ENCODE peak calls at places on chromosomes 2 and 18, in seven cellular contexts. S is K562, U is lower leg skin, T is heart left ventricle, B is IMR-90, K is tibial nerve, E is spleen. Q is an unnamed sample.

GRCh38 chr2:95271381-95271971 is 2.8 kb upstream of the PROM2 start:
- DNase-seq in S (no peak), U (peak; percentile 6), T (peak; percentile 4), B (no peak), K (no peak), E (peak; percentile 49), Q (peak; percentile 10)

GRCh38 chr18:13389491-13390131 is 171.1 kb downstream of the LDLRAD4 start:
- DNase-seq in S (no peak), U (no peak), T (no peak), B (no peak), K (no peak), E (no peak), Q (no peak)

GRCh38 chr2:114068438-114068837 is 178.5 kb downstream of the ACTR3 start:
- DNase-seq in S (peak; percentile 5), U (no peak), T (no peak), B (peak; percentile 8), K (no peak), E (no peak), Q (no peak)

GRCh38 chr2:31227711-31228125 is 6.2 kb upstream of the EHD3 start:
- DNase-seq in S (no peak), U (no peak), T (no peak), B (peak; percentile 51), K (no peak), E (no peak), Q (no peak)

GRCh38 chr18:58268849-58269248 is 224.8 kb downstream of the NEDD4L start:
- DNase-seq in S (peak; percentile 28), U (peak; percentile 35), T (no peak), B (peak; percentile 55), K (no peak), E (no peak), Q (no peak)

GRCh38 chr2:67260348-67261277 is 136.5 kb upstream of the ETAA1 start:
- DNase-seq in S (no peak), U (peak; percentile 60), T (peak; percentile 76), B (peak; percentile 100), K (peak; percentile 47), E (no peak), Q (no peak)

GRCh38 chr2:157194097-157194688 is 63.3 kb upstream of the GALNT5 start:
- DNase-seq in S (peak; percentile 84), U (peak; percentile 23), T (no peak), B (peak; percentile 72), K (peak; percentile 56), E (no peak), Q (no peak)

GRCh38 chr2:203669820-203670219 is 36.6 kb upstream of the CD28 start:
- DNase-seq in S (no peak), U (no peak), T (no peak), B (peak; percentile 84), K (no peak), E (no peak), Q (no peak)

GRCh38 chr18:78967692-78968091 is 11.9 kb upstream of the SALL3 start:
- DNase-seq in S (no peak), U (no peak), T (no peak), B (no peak), K (no peak), E (no peak), Q (no peak)

GRCh38 chr18:63082661-63083531 is 236.7 kb downstream of the BCL2 start:
- DNase-seq in S (no peak), U (no peak), T (no peak), B (no peak), K (no peak), E (no peak), Q (no peak)

GRCh38 chr2:128309341-128310093 is 9.2 kb downstream of the HS6ST1 start:
- DNase-seq in S (peak; percentile 68), U (no peak), T (peak; percentile 27), B (peak; percentile 86), K (no peak), E (peak; percentile 80), Q (peak; percentile 40)
- TF ChIP-seq CTCF in S (no peak), U (no peak), T (no peak), B (no peak), K (no peak), E (no peak), Q (no peak)

GRCh38 chr2:145842002-145842401 is 1322.1 kb upstream of the ZEB2 start:
- DNase-seq in S (no peak), U (no peak), T (no peak), B (no peak), K (no peak), E (no peak), Q (no peak)
- TF ChIP-seq POLR2A in S (no peak), U (no peak), T (no peak), B (no peak), K (no peak), E (no peak), Q (no peak)

GRCh38 chr2:64457518-64457917 is 3.6 kb downstream of the LGALSL start:
- DNase-seq in S (no peak), U (no peak), T (no peak), B (no peak), K (no peak), E (no peak), Q (no peak)
- TF ChIP-seq CTCF in S (peak; percentile 49), U (no peak), T (no peak), B (no peak), K (no peak), E (no peak), Q (no peak)

GRCh38 chr2:237182422-237183123 is 96.9 kb downstream of the COPS8 start:
- DNase-seq in S (no peak), U (peak; percentile 39), T (no peak), B (no peak), K (peak; percentile 43), E (no peak), Q (no peak)
- TF ChIP-seq POLR2A in S (no peak), U (no peak), T (no peak), B (no peak), K (no peak), E (no peak), Q (no peak)

Q was measured in upper lobe of left lung.